ENCODE peak calls at places on chromosomes 4 and X, in six cellular contexts. T, D, A, P, N and K are unnamed samples.

GRCh38 chr4:88002786-88003185 is 4.6 kb upstream of the PKD2 start:
- DNase-seq in T (no peak), A (no peak), P (no peak), N (no peak), D (no peak), K (peak; percentile 79)

GRCh38 chr4:35963969-35964515 is 280.3 kb downstream of the ARAP2 start:
- DNase-seq in T (no peak), A (no peak), D (peak; percentile 2), P (no peak), N (no peak), K (no peak)

GRCh38 chrX:134810211-134810610 is 151.9 kb upstream of the PLAC1 start:
- DNase-seq in N (no peak), D (no peak), A (no peak), T (no peak), P (no peak), K (peak; percentile 35)

GRCh38 chr4:9859774-9860173 is 78.3 kb downstream of the DRD5 start:
- DNase-seq in D (no peak), P (no peak), T (peak; percentile 9), N (no peak), A (no peak), K (no peak)

GRCh38 chr4:6343950-6344408 is 74.3 kb downstream of the WFS1 start:
- DNase-seq in T (no peak), P (peak; percentile 5), D (peak; percentile 84), A (peak; percentile 55), N (peak; percentile 76), K (peak; percentile 51)

GRCh38 chr4:83022724-83023427 is 12.1 kb upstream of the COPS4 start:
- DNase-seq in D (peak; percentile 9), P (no peak), T (no peak), N (no peak), A (no peak), K (no peak)

GRCh38 chrX:94937491-94937890 is 1263.5 kb downstream of the FAM133A start:
- DNase-seq in N (no peak), D (no peak), A (no peak), T (no peak), P (no peak), K (peak; percentile 92)

GRCh38 chrX:23403849-23404248 is 69.2 kb downstream of the PTCHD1 start:
- DNase-seq in T (no peak), A (no peak), D (peak; percentile 10), P (no peak), N (peak; percentile 38), K (no peak)

GRCh38 chr4:38670061-38670894 is 6.3 kb downstream of the KLF3 start:
- DNase-seq in T (no peak), D (no peak), P (no peak), N (peak; percentile 45), A (no peak), K (no peak)

GRCh38 chr4:55819634-55820033 is at the start of gene EXOC1L:
- DNase-seq in T (no peak), N (peak; percentile 74), D (no peak), P (peak; percentile 7), A (peak; percentile 22), K (no peak)

GRCh38 chrX:130575831-130576404 is 174.1 kb downstream of the RBMX2 start:
- DNase-seq in N (peak; percentile 56), D (peak; percentile 58), A (peak; percentile 55), P (peak; percentile 2), T (peak; percentile 17), K (peak; percentile 42)

GRCh38 chr4:88690355-88690754 is 7.3 kb downstream of the NAP1L5 start:
- DNase-seq in P (no peak), D (peak; percentile 39), N (no peak), T (no peak), A (no peak), K (no peak)

GRCh38 chr4:128571747-128572146 is 237.8 kb upstream of the JADE1 start:
- DNase-seq in T (no peak), A (peak; percentile 66), P (peak; percentile 67), D (peak; percentile 85), N (no peak), K (peak; percentile 93)

GRCh38 chrX:56114437-56114787 is 117.7 kb upstream of the KLF8 start:
- DNase-seq in D (no peak), N (no peak), A (no peak), P (no peak), T (no peak), K (no peak)

GRCh38 chr4:3851211-3851610 is 85.0 kb downstream of the ADRA2C start:
- DNase-seq in A (no peak), N (peak; percentile 79), T (peak; percentile 36), D (peak; percentile 44), P (no peak), K (peak; percentile 66)

GRCh38 chr4:3824521-3825270 is 58.5 kb downstream of the ADRA2C start:
- DNase-seq in T (no peak), D (no peak), A (no peak), N (no peak), P (no peak), K (peak; percentile 25)

GRCh38 chrX:56759736-56760409 is 30.8 kb downstream of the NBDY start:
- DNase-seq in T (no peak), P (no peak), A (no peak), N (peak; percentile 10), D (no peak), K (no peak)

GRCh38 chr4:138686078-138686477 is 329.5 kb upstream of the NOCT start:
- DNase-seq in N (no peak), T (peak; percentile 60), P (no peak), A (no peak), D (no peak), K (no peak)

GRCh38 chr4:87011340-87012034 is 76.7 kb downstream of the AFF1 start:
- DNase-seq in D (peak; percentile 79), P (peak; percentile 59), A (peak; percentile 50), T (no peak), N (no peak), K (peak; percentile 85)